ENCODE peak calls at places on chromosome 1, in four cellular contexts. Z is astrocyte, G is astrocyte of the spinal cord, B is mesothelial cell of epicardium. D is an unnamed sample.

GRCh38 chr1:169486281-169486904 is 649 bp upstream of the SLC19A2 start:
- DNase-seq in Z (peak; percentile 69), G (no peak), B (no peak), D (no peak)

GRCh38 chr1:15323351-15323988 is 76.4 kb downstream of the FHAD1 start:
- DNase-seq in Z (peak; percentile 36), G (peak; percentile 82), B (no peak), D (peak; percentile 79)

GRCh38 chr1:63958556-63958955 is 184.7 kb downstream of the ROR1 start:
- DNase-seq in Z (no peak), G (no peak), B (no peak), D (no peak)

GRCh38 chr1:216047821-216048220 is 375.4 kb downstream of the USH2A start:
- DNase-seq in Z (peak; percentile 65), B (no peak), G (peak; percentile 8), D (no peak)

GRCh38 chr1:230568008-230568407 is 74.3 kb upstream of the COG2 start:
- DNase-seq in Z (peak; percentile 71), B (no peak), G (peak; percentile 7), D (no peak)

GRCh38 chr1:99465176-99465900 is 180.6 kb upstream of the PALMD start:
- DNase-seq in Z (peak; percentile 92), G (peak; percentile 45), B (no peak), D (no peak)

GRCh38 chr1:150706091-150706490 is 9.1 kb upstream of the GOLPH3L start:
- DNase-seq in B (no peak), G (no peak), Z (no peak), D (no peak)

GRCh38 chr1:155073377-155074272 is 5.0 kb upstream of the EFNA3 start:
- DNase-seq in Z (no peak), B (no peak), G (no peak), D (no peak)

GRCh38 chr1:111953797-111954196 is 35.7 kb downstream of the KCND3 start:
- DNase-seq in B (no peak), Z (no peak), G (no peak), D (no peak)

GRCh38 chr1:53088616-53089300 is 26.7 kb downstream of the PODN start:
- DNase-seq in G (no peak), B (no peak), Z (no peak), D (no peak)

GRCh38 chr1:156689960-156690672 is 12.9 kb upstream of the NES start:
- DNase-seq in Z (no peak), G (no peak), B (peak; percentile 77), D (no peak)

GRCh38 chr1:43858324-43858723 is 75.3 kb upstream of the ARTN start:
- DNase-seq in G (peak; percentile 100), B (peak; percentile 40), Z (peak; percentile 100), D (no peak)

GRCh38 chr1:75233302-75233929 is 99.2 kb downstream of the LHX8 start:
- DNase-seq in G (peak; percentile 34), B (no peak), Z (peak; percentile 10), D (no peak)

GRCh38 chr1:1364266-1364665 is 5.9 kb upstream of the MXRA8 start:
- DNase-seq in Z (no peak), G (no peak), B (no peak), D (no peak)

GRCh38 chr1:6635910-6636760 is 11.5 kb downstream of the THAP3 start:
- DNase-seq in Z (no peak), G (no peak), B (no peak), D (no peak)

GRCh38 chr1:40651138-40651857 is 14.2 kb downstream of the RIMS3 start:
- DNase-seq in B (no peak), G (no peak), Z (no peak), D (no peak)

GRCh38 chr1:40652452-40652851 is 13.0 kb downstream of the RIMS3 start:
- DNase-seq in B (no peak), G (no peak), Z (no peak), D (no peak)

GRCh38 chr1:40648928-40649591 is 16.4 kb downstream of the RIMS3 start:
- DNase-seq in B (no peak), Z (no peak), G (no peak), D (no peak)

GRCh38 chr1:40649592-40649930 is 15.9 kb downstream of the RIMS3 start:
- DNase-seq in B (no peak), G (no peak), Z (no peak), D (no peak)

GRCh38 chr1:40650075-40650474 is 15.4 kb downstream of the RIMS3 start:
- DNase-seq in Z (no peak), G (no peak), B (no peak), D (no peak)
- TF ChIP-seq CTCF in Z (no peak), G (peak; percentile 38), B (no peak), D (peak; percentile 46)

GRCh38 chr1:31708324-31708723 is 4.5 kb upstream of the COL16A1 start:
- DNase-seq in G (peak; percentile 62), Z (peak; percentile 23), B (no peak), D (no peak)

GRCh38 chr1:31709060-31709459 is 5.2 kb upstream of the COL16A1 start:
- DNase-seq in Z (no peak), G (no peak), B (no peak), D (no peak)

GRCh38 chr1:31705080-31705866 is 1.5 kb upstream of the COL16A1 start:
- DNase-seq in Z (peak; percentile 34), B (peak; percentile 47), G (peak; percentile 79), D (no peak)

GRCh38 chr1:31706384-31707058 is 2.7 kb upstream of the COL16A1 start:
- DNase-seq in Z (no peak), B (no peak), G (no peak), D (no peak)

GRCh38 chr1:31707711-31708110 is 3.9 kb upstream of the COL16A1 start:
- DNase-seq in Z (peak; percentile 88), G (peak; percentile 67), B (no peak), D (no peak)
- TF ChIP-seq CTCF in Z (peak; percentile 23), G (peak; percentile 47), B (no peak), D (no peak)

GRCh38 chr1:224535641-224536040 is 80.5 kb upstream of the CNIH3 start:
- DNase-seq in G (no peak), Z (no peak), B (no peak), D (no peak)
- TF ChIP-seq CTCF in G (no peak), Z (no peak), B (no peak), D (no peak)

GRCh38 chr1:171850951-171851350 is 9.7 kb downstream of the DNM3 start:
- DNase-seq in Z (no peak), G (no peak), B (no peak), D (no peak)
- TF ChIP-seq CTCF in Z (no peak), G (no peak), B (no peak), D (no peak)

DNA sequence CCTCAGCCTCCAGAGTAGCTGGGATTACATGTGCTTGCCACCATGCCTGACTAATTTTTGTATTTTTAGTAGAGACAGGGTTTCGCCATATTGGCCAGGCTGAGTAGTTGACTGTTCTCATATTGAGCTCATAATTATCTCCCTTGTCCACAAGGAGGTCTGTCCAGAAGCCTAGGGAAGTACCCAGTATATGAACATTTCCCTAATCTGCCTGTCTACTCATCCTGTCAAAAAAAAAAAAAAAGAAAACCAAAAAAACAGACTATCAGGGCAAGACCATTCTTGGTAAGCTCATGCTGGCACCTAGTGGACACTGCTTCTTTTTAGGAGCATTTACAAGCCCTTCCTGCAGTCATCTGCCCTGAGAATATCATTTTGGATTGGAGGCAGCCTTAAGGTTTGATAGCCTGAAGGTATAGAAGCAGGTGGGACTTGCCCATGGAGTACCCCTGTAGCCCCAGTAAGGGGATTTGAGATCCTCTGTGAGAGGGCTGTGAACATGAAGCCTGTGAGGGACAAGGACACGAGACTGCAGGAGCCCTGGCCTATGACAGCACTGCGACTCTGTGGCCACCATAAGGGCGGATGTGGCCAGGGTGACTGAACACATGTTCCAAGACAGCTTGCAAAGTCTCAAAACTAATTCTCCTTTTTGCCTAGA is 10.8 kb upstream of the DUSP12 start:
- DNase-seq in Z (peak; percentile 59), G (peak; percentile 68), B (no peak), D (no peak)
- TF ChIP-seq CTCF in Z (peak; percentile 71), G (peak; percentile 58), B (no peak), D (peak; percentile 65)

GRCh38 chr1:167765496-167765895 is 43.7 kb downstream of the MPZL1 start:
- DNase-seq in Z (no peak), G (no peak), B (no peak), D (no peak)

GRCh38 chr1:167766538-167766937 is 44.8 kb downstream of the MPZL1 start:
- DNase-seq in G (no peak), Z (no peak), B (no peak), D (no peak)

GRCh38 chr1:167763525-167764220 is 41.9 kb downstream of the MPZL1 start:
- DNase-seq in G (no peak), Z (peak; percentile 22), B (no peak), D (peak; percentile 25)

GRCh38 chr1:167762061-167762746 is 40.4 kb downstream of the MPZL1 start:
- DNase-seq in B (no peak), G (no peak), Z (no peak), D (no peak)

GRCh38 chr1:167764458-167765330 is 42.9 kb downstream of the MPZL1 start:
- DNase-seq in B (no peak), G (no peak), Z (no peak), D (no peak)
- TF ChIP-seq CTCF in B (no peak), G (no peak), Z (no peak), D (no peak)

D was measured in neural crest cell.